ENCODE peak calls at places on chromosomes 13 and 19, in nine cellular contexts. G is fibroblast of mammary gland; H is CD4-positive, CD25-positive, alpha-beta regulatory T cell; N is fibroblast of lung; W is NB4; J is colonic mucosa; Q is MV-4-11; C is GM06990; O is ELR. R is an unnamed sample.

GRCh38 chr13:19864018-19864338 is 529 bp upstream of the ZMYM5 start:
- DNase-seq in G (peak), H (no peak), N (peak), W (peak), J (peak), Q (peak), C (peak), O (peak), R (no peak)

GRCh38 chr19:3398114-3398899 is 31.9 kb downstream of the NFIC start:
- DNase-seq in G (no peak), H (no peak), N (peak), W (no peak), J (peak), Q (no peak), C (no peak), O (no peak), R (no peak)

GRCh38 chr19:18057557-18057956 is 29.2 kb downstream of the IL12RB1 start:
- DNase-seq in G (peak), H (no peak), N (no peak), W (no peak), J (peak), Q (peak), C (no peak), O (no peak), R (no peak)

GRCh38 chr19:44604241-44604640 is 9.1 kb upstream of the IGSF23 start:
- DNase-seq in G (no peak), H (no peak), N (no peak), W (no peak), J (no peak), Q (no peak), C (no peak), O (no peak), R (no peak)

GRCh38 chr13:81781471-81781870 is 1440.5 kb upstream of the SPRY2 start:
- DNase-seq in G (no peak), H (no peak), N (no peak), W (no peak), J (no peak), Q (no peak), C (no peak), O (no peak), R (no peak)

GRCh38 chr13:107124129-107124718 is 556.3 kb upstream of the ARGLU1 start:
- DNase-seq in G (peak), H (no peak), N (peak), W (peak), J (no peak), Q (no peak), C (no peak), O (peak), R (peak)

GRCh38 chr13:112873851-112874750 is 94.9 kb upstream of the MCF2L start:
- DNase-seq in G (peak), H (no peak), N (peak), W (peak), J (peak), Q (peak), C (peak), O (peak), R (peak)

GRCh38 chr19:58514564-58515020 is 2.8 kb upstream of the SLC27A5 start:
- DNase-seq in G (no peak), H (no peak), N (no peak), W (no peak), J (no peak), Q (no peak), C (no peak), O (no peak), R (no peak)

GRCh38 chr13:99386911-99387788 is 80.0 kb upstream of the GPR183 start:
- DNase-seq in G (peak), H (peak), N (no peak), W (peak), J (peak), Q (peak), C (peak), O (peak), R (peak)

GRCh38 chr19:40785526-40785925 is 7.5 kb downstream of the RAB4B start:
- DNase-seq in G (no peak), H (no peak), N (no peak), W (no peak), J (no peak), Q (no peak), C (no peak), O (no peak), R (no peak)

GRCh38 chr19:46133777-46134231 is 9.3 kb upstream of the IGFL3 start:
- DNase-seq in G (no peak), H (no peak), N (peak), W (no peak), J (no peak), Q (no peak), C (no peak), O (no peak), R (no peak)

R was measured in NCI-H460.